ENCODE peak calls at places on chromosomes 13 and 19, in seven cellular contexts. K, J, R, O, I, G and T are unnamed samples. For H3K36me3, the result is how much of the 10 kb centered on the place peaks cover.

GRCh38 chr19:812049-812816 is 9.5 kb downstream of the PLPPR3 start:
- DNase-seq in R (no peak), J (no peak), O (no peak), I (no peak), G (no peak), K (no peak), T (no peak)

GRCh38 chr13:48275507-48275906 is 28.0 kb upstream of the RB1 start:
- DNase-seq in R (no peak), G (no peak), O (no peak), I (no peak), K (no peak), J (peak), T (no peak)

GRCh38 chr13:101455863-101456262 is 3.4 kb downstream of the ITGBL1 start:
- DNase-seq in K (peak), G (no peak), I (no peak), O (no peak), J (peak), R (no peak), T (no peak)

GRCh38 chr13:51620165-51620983 is 36.1 kb downstream of the WDFY2 start:
- DNase-seq in I (peak), K (no peak), J (no peak), R (no peak), O (no peak), G (no peak), T (no peak)

GRCh38 chr19:14072535-14073231 is at the start of gene MISP3:
- DNase-seq in K (peak), G (peak), I (no peak), J (peak), O (no peak), R (no peak), T (no peak)

GRCh38 chr13:109402976-109403375 is 383.4 kb downstream of the IRS2 start:
- DNase-seq in K (no peak), G (no peak), I (no peak), O (no peak), J (no peak), R (no peak), T (no peak)

GRCh38 chr19:46471116-46471733 is at the start of gene PNMA8A:
- DNase-seq in J (peak), K (peak), R (peak), O (no peak), G (no peak), I (peak), T (no peak)

GRCh38 chr13:27012482-27013197 is 159.0 kb downstream of the USP12 start:
- DNase-seq in K (peak), G (no peak), J (peak), R (no peak), I (no peak), O (peak), T (no peak)

GRCh38 chr13:107649071-107649470 is 566.3 kb downstream of the LIG4 start:
- DNase-seq in R (no peak), G (no peak), J (no peak), K (no peak), O (no peak), I (no peak), T (no peak)

GRCh38 chr19:29287061-29287460 is 74.1 kb upstream of the UQCRFS1 start:
- DNase-seq in G (no peak), K (no peak), I (no peak), O (no peak), J (no peak), R (no peak), T (no peak)

GRCh38 chr13:95087746-95088305 is 213.4 kb downstream of the ABCC4 start:
- DNase-seq in I (no peak), J (peak), K (no peak), R (no peak), O (no peak), G (no peak), T (no peak)

GRCh38 chr19:39506944-39507714 is 7.8 kb upstream of the SELENOV start:
- DNase-seq in G (peak), K (peak), J (peak), O (no peak), I (no peak), R (no peak), T (peak)

GRCh38 chr13:24693862-24694471 is 13.8 kb downstream of the ATP12A start:
- DNase-seq in R (no peak), O (no peak), J (peak), K (peak), I (peak), G (peak), T (peak)

GRCh38 chr19:38392707-38393308 is 4.3 kb downstream of the SPRED3 start:
- DNase-seq in J (peak), I (no peak), G (no peak), R (no peak), K (peak), O (no peak), T (no peak)

GRCh38 chr13:55229906-55230569 is 1910.7 kb upstream of the PRR20A start:
- DNase-seq in I (no peak), G (no peak), R (no peak), O (no peak), J (no peak), K (no peak), T (no peak)

GRCh38 chr19:50835785-50836542 is 2.6 kb upstream of the KLK15 start:
- DNase-seq in R (no peak), J (peak), I (peak), K (peak), G (peak), O (no peak), T (peak)

GRCh38 chr19:58396691-58397532 is 1.5 kb downstream of the RNF225 start:
- DNase-seq in O (no peak), K (peak), J (no peak), G (no peak), R (no peak), I (no peak), T (no peak)

GRCh38 chr19:34598217-34599155 is 78.5 kb downstream of the SCGB2B2 start:
- DNase-seq in O (no peak), R (no peak), I (no peak), K (peak), J (no peak), G (no peak), T (no peak)

GRCh38 chr19:2235396-2236284 is 489 bp downstream of the PLEKHJ1 start:
- DNase-seq in K (peak), J (peak), G (no peak), O (no peak), R (no peak), I (no peak), T (no peak)

GRCh38 chr13:33483471-33483870 is 197.9 kb upstream of the STARD13 start:
- DNase-seq in O (no peak), R (no peak), G (no peak), I (no peak), K (peak), J (peak), T (no peak)

GRCh38 chr19:45676851-45677263 is 8.8 kb downstream of the GIPR start:
- DNase-seq in K (peak), G (peak), R (no peak), J (no peak), O (no peak), I (no peak), T (peak)

GRCh38 chr19:57671124-57671895 is 2.6 kb downstream of the ZSCAN4 start:
- DNase-seq in J (peak), G (no peak), R (no peak), K (no peak), O (no peak), I (no peak), T (no peak)

GRCh38 chr19:16111909-16112752 is 442 bp downstream of the RAB8A start:
- DNase-seq in R (no peak), O (no peak), G (no peak), I (no peak), K (peak), J (peak), T (no peak)

GRCh38 chr13:100300708-100301107 is 211.8 kb downstream of the PCCA start:
- DNase-seq in G (no peak), K (no peak), J (no peak), I (no peak), O (no peak), R (no peak), T (no peak)

GRCh38 chr13:53351040-53351439 is 322.4 kb downstream of the OLFM4 start:
- DNase-seq in K (no peak), J (no peak), I (no peak), O (no peak), R (no peak), G (no peak), T (no peak)

GRCh38 chr13:86052141-86052540 is 252.9 kb upstream of the SLITRK6 start:
- DNase-seq in O (no peak), J (no peak), G (no peak), R (no peak), I (no peak), K (no peak), T (no peak)

GRCh38 chr19:16861875-16862274 is 26.9 kb upstream of the F2RL3 start:
- DNase-seq in I (no peak), O (no peak), K (peak), R (no peak), J (no peak), G (no peak), T (no peak)

GRCh38 chr13:53782400-53783030 is 753.9 kb downstream of the OLFM4 start:
- DNase-seq in I (peak), K (peak), R (no peak), O (no peak), G (peak), J (peak), T (peak)

DNA sequence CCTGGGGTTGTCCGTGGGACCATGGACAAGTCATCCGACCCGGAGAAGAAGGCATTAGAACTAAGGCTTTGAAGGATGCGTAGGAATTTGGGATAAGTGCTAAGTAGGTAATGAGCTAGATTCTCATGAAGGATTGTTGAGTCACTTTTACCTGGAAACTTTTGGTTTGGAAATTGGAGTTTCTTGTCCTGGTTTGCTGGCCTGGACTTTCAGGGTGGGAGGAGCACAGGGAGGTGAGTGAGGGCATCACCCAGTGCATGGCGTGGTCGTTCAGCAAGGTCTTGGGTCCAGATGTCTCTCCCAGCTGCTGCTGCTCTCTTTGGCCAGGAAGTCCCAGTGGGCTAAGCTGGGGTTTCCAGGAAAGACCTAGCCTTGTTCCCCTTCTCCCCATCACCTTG is 7.6 kb downstream of the NFIC start:
- DNase-seq in R (no peak), I (no peak), K (peak), G (no peak), O (no peak), J (peak), T (no peak)
- H3K27ac ChIP-seq in R (peak), I (peak), K (peak), G (no peak), O (peak), J (peak), T (no peak)

GRCh38 chr13:29436291-29436690 is 159.2 kb downstream of the SLC7A1 start:
- DNase-seq in G (no peak), I (no peak), J (peak), R (no peak), O (no peak), K (no peak), T (no peak)
- H3K4me3 ChIP-seq in G (no peak), I (no peak), J (peak), R (no peak), O (no peak), K (peak), T (no peak)

GRCh38 chr19:54156490-54156889 is 3.0 kb downstream of the LENG1 start:
- DNase-seq in K (no peak), O (no peak), I (no peak), G (no peak), R (no peak), J (no peak), T (no peak)
- H3K36me3 ChIP-seq in K (half or more), O (under half), I (under half), G (half or more), R (under half), J (under half), T (half or more)

GRCh38 chr19:40800339-40800996 is 1.5 kb downstream of the EGLN2 start:
- DNase-seq in O (no peak), I (no peak), K (peak), G (no peak), R (no peak), J (no peak), T (no peak)

GRCh38 chr19:40800997-40801377 is 2.0 kb downstream of the EGLN2 start:
- DNase-seq in R (no peak), J (no peak), K (no peak), I (no peak), O (no peak), G (no peak), T (no peak)

GRCh38 chr19:40798223-40798996 is 581 bp upstream of the EGLN2 start:
- DNase-seq in K (peak), G (peak), R (peak), J (peak), O (peak), I (peak), T (peak)

GRCh38 chr19:40798997-40799557 is at the start of gene EGLN2:
- DNase-seq in G (no peak), K (peak), I (no peak), J (no peak), R (no peak), O (no peak), T (no peak)

GRCh38 chr19:40799558-40800338 is 757 bp downstream of the EGLN2 start:
- DNase-seq in J (peak), K (no peak), R (no peak), I (peak), O (no peak), G (no peak), T (no peak)
- H3K27ac ChIP-seq in J (peak), K (peak), R (peak), I (peak), O (peak), G (peak), T (peak)

GRCh38 chr13:22569830-22570229 is 610.9 kb upstream of the SGCG start:
- DNase-seq in R (no peak), K (no peak), G (no peak), I (no peak), O (no peak), J (no peak), T (no peak)
- H3K4me3 ChIP-seq in R (no peak), K (no peak), G (no peak), I (no peak), O (no peak), J (no peak), T (no peak)

GRCh38 chr13:112835344-112835743 is 133.7 kb upstream of the MCF2L start:
- DNase-seq in J (no peak), O (no peak), K (no peak), R (no peak), I (no peak), G (no peak), T (no peak)

GRCh38 chr13:112831801-112832200 is 137.2 kb upstream of the MCF2L start:
- DNase-seq in K (peak), O (no peak), R (no peak), G (no peak), I (no peak), J (no peak), T (no peak)

GRCh38 chr13:112835796-112836195 is 133.2 kb upstream of the MCF2L start:
- DNase-seq in G (no peak), R (no peak), O (no peak), K (peak), J (no peak), I (no peak), T (no peak)

GRCh38 chr13:112832811-112833210 is 136.2 kb upstream of the MCF2L start:
- DNase-seq in J (no peak), O (no peak), K (no peak), G (no peak), I (no peak), R (no peak), T (no peak)

GRCh38 chr13:112833551-112834257 is 135.3 kb upstream of the MCF2L start:
- DNase-seq in J (no peak), I (no peak), G (no peak), K (peak), R (no peak), O (no peak), T (no peak)
- H3K36me3 ChIP-seq in J (under half), I (under half), G (half or more), K (under half), R (under half), O (under half), T (under half)